ENCODE peak calls at places on chromosome 9, in nine cellular contexts. One of them, this sample, is unnamed.

GRCh38 chr9:87336407-87336806 is 161.3 kb upstream of the DAPK1 start:
- DNase-seq in mucosa of descending colon: no peak
- DNase-seq in tibial nerve: no peak
- DNase-seq in neural progenitor cell: no peak
- DNase-seq in A549: peak; percentile 49
- DNase-seq in right atrium auricular region: no peak
- DNase-seq in HFF-Myc: no peak
- DNase-seq in sigmoid colon: no peak
- DNase-seq in BE2C: peak; percentile 20
- DNase-seq in this sample: peak; percentile 3

GRCh38 chr9:78146241-78146640 is 89.6 kb upstream of the CEP78 start:
- DNase-seq in tibial nerve: no peak
- DNase-seq in HFF-Myc: no peak
- DNase-seq in neural progenitor cell: no peak
- DNase-seq in sigmoid colon: no peak
- DNase-seq in mucosa of descending colon: no peak
- DNase-seq in right atrium auricular region: no peak
- DNase-seq in A549: no peak
- DNase-seq in BE2C: no peak
- DNase-seq in this sample: no peak

GRCh38 chr9:71769175-71770165 is 1.2 kb upstream of the CEMIP2 start:
- DNase-seq in BE2C: peak; percentile 46
- DNase-seq in tibial nerve: peak; percentile 47
- DNase-seq in right atrium auricular region: peak; percentile 89
- DNase-seq in neural progenitor cell: peak; percentile 94
- DNase-seq in HFF-Myc: no peak
- DNase-seq in mucosa of descending colon: peak; percentile 87
- DNase-seq in sigmoid colon: peak; percentile 91
- DNase-seq in A549: peak; percentile 88
- DNase-seq in this sample: peak; percentile 81

GRCh38 chr9:95344735-95345134 is 27.2 kb upstream of the FANCC start:
- DNase-seq in tibial nerve: no peak
- DNase-seq in mucosa of descending colon: no peak
- DNase-seq in HFF-Myc: no peak
- DNase-seq in right atrium auricular region: no peak
- DNase-seq in sigmoid colon: no peak
- DNase-seq in BE2C: no peak
- DNase-seq in neural progenitor cell: no peak
- DNase-seq in A549: no peak
- DNase-seq in this sample: no peak

GRCh38 chr9:134204991-134205578 is 40.7 kb upstream of the RNU6ATAC start:
- DNase-seq in neural progenitor cell: no peak
- DNase-seq in right atrium auricular region: no peak
- DNase-seq in sigmoid colon: peak; percentile 56
- DNase-seq in HFF-Myc: peak; percentile 52
- DNase-seq in A549: no peak
- DNase-seq in BE2C: peak; percentile 5
- DNase-seq in tibial nerve: no peak
- DNase-seq in mucosa of descending colon: peak; percentile 31
- DNase-seq in this sample: no peak

GRCh38 chr9:30978000-30978399 is 1406.4 kb upstream of the ACO1 start:
- DNase-seq in mucosa of descending colon: no peak
- DNase-seq in tibial nerve: no peak
- DNase-seq in neural progenitor cell: no peak
- DNase-seq in right atrium auricular region: no peak
- DNase-seq in sigmoid colon: no peak
- DNase-seq in BE2C: no peak
- DNase-seq in HFF-Myc: no peak
- DNase-seq in A549: no peak
- DNase-seq in this sample: no peak

GRCh38 chr9:3936520-3937235 is 363.2 kb downstream of the GLIS3 start:
- DNase-seq in neural progenitor cell: no peak
- DNase-seq in tibial nerve: no peak
- DNase-seq in A549: no peak
- DNase-seq in mucosa of descending colon: no peak
- DNase-seq in HFF-Myc: no peak
- DNase-seq in BE2C: no peak
- DNase-seq in sigmoid colon: no peak
- DNase-seq in right atrium auricular region: no peak
- DNase-seq in this sample: no peak

GRCh38 chr9:91033802-91034201 is 232.2 kb downstream of the SYK start:
- DNase-seq in tibial nerve: no peak
- DNase-seq in BE2C: peak; percentile 36
- DNase-seq in neural progenitor cell: peak; percentile 48
- DNase-seq in A549: peak; percentile 57
- DNase-seq in HFF-Myc: no peak
- DNase-seq in sigmoid colon: no peak
- DNase-seq in mucosa of descending colon: peak; percentile 54
- DNase-seq in right atrium auricular region: no peak
- DNase-seq in this sample: no peak

GRCh38 chr9:5869315-5870019 is 21.2 kb upstream of the MLANA start:
- DNase-seq in tibial nerve: no peak
- DNase-seq in BE2C: peak; percentile 24
- DNase-seq in neural progenitor cell: peak; percentile 20
- DNase-seq in sigmoid colon: no peak
- DNase-seq in HFF-Myc: no peak
- DNase-seq in A549: peak; percentile 53
- DNase-seq in right atrium auricular region: no peak
- DNase-seq in mucosa of descending colon: peak; percentile 27
- DNase-seq in this sample: no peak

GRCh38 chr9:107685399-107685798 is 195.8 kb upstream of the KLF4 start:
- DNase-seq in tibial nerve: no peak
- DNase-seq in HFF-Myc: no peak
- DNase-seq in mucosa of descending colon: no peak
- DNase-seq in neural progenitor cell: no peak
- DNase-seq in sigmoid colon: no peak
- DNase-seq in BE2C: no peak
- DNase-seq in A549: no peak
- DNase-seq in right atrium auricular region: no peak
- DNase-seq in this sample: no peak

GRCh38 chr9:126722252-126722921 is 82.5 kb upstream of the ZBTB43 start:
- DNase-seq in tibial nerve: peak; percentile 29
- DNase-seq in sigmoid colon: peak; percentile 90
- DNase-seq in neural progenitor cell: peak; percentile 89
- DNase-seq in HFF-Myc: peak; percentile 12
- DNase-seq in BE2C: peak; percentile 82
- DNase-seq in A549: peak; percentile 66
- DNase-seq in mucosa of descending colon: peak; percentile 75
- DNase-seq in right atrium auricular region: no peak
- DNase-seq in this sample: no peak

GRCh38 chr9:113185271-113185670 is 34.5 kb downstream of the SLC31A2 start:
- DNase-seq in BE2C: no peak
- DNase-seq in tibial nerve: no peak
- DNase-seq in sigmoid colon: no peak
- DNase-seq in neural progenitor cell: no peak
- DNase-seq in HFF-Myc: no peak
- DNase-seq in right atrium auricular region: no peak
- DNase-seq in mucosa of descending colon: no peak
- DNase-seq in A549: no peak
- DNase-seq in this sample: no peak

GRCh38 chr9:35044071-35044470 is 28.4 kb downstream of the VCP start:
- DNase-seq in BE2C: no peak
- DNase-seq in HFF-Myc: no peak
- DNase-seq in mucosa of descending colon: no peak
- DNase-seq in tibial nerve: no peak
- DNase-seq in right atrium auricular region: no peak
- DNase-seq in neural progenitor cell: peak; percentile 14
- DNase-seq in sigmoid colon: no peak
- DNase-seq in A549: no peak
- DNase-seq in this sample: no peak

GRCh38 chr9:38207247-38207778 is 138.3 kb upstream of the SHB start:
- DNase-seq in right atrium auricular region: no peak
- DNase-seq in BE2C: no peak
- DNase-seq in tibial nerve: no peak
- DNase-seq in A549: no peak
- DNase-seq in mucosa of descending colon: no peak
- DNase-seq in sigmoid colon: no peak
- DNase-seq in neural progenitor cell: no peak
- DNase-seq in HFF-Myc: no peak
- DNase-seq in this sample: no peak

GRCh38 chr9:113568481-113569321 is 105.2 kb downstream of the RGS3 start:
- DNase-seq in sigmoid colon: peak; percentile 58
- DNase-seq in neural progenitor cell: no peak
- DNase-seq in A549: no peak
- DNase-seq in HFF-Myc: no peak
- DNase-seq in mucosa of descending colon: no peak
- DNase-seq in right atrium auricular region: no peak
- DNase-seq in tibial nerve: no peak
- DNase-seq in BE2C: peak; percentile 49
- DNase-seq in this sample: no peak

GRCh38 chr9:137547687-137548543 is 2.3 kb downstream of the PNPLA7 start:
- DNase-seq in tibial nerve: no peak
- DNase-seq in neural progenitor cell: no peak
- DNase-seq in sigmoid colon: no peak
- DNase-seq in A549: no peak
- DNase-seq in right atrium auricular region: peak; percentile 60
- DNase-seq in mucosa of descending colon: no peak
- DNase-seq in HFF-Myc: no peak
- DNase-seq in BE2C: no peak
- DNase-seq in this sample: no peak

GRCh38 chr9:38003230-38003629 is 65.8 kb downstream of the SHB start:
- DNase-seq in HFF-Myc: no peak
- DNase-seq in tibial nerve: no peak
- DNase-seq in sigmoid colon: no peak
- DNase-seq in A549: no peak
- DNase-seq in mucosa of descending colon: no peak
- DNase-seq in right atrium auricular region: no peak
- DNase-seq in BE2C: no peak
- DNase-seq in neural progenitor cell: no peak
- DNase-seq in this sample: no peak

GRCh38 chr9:91847576-91847975 is 102.5 kb downstream of the ROR2 start:
- DNase-seq in mucosa of descending colon: no peak
- DNase-seq in HFF-Myc: peak; percentile 64
- DNase-seq in sigmoid colon: no peak
- DNase-seq in tibial nerve: no peak
- DNase-seq in right atrium auricular region: peak; percentile 60
- DNase-seq in BE2C: peak; percentile 42
- DNase-seq in neural progenitor cell: no peak
- DNase-seq in A549: no peak
- DNase-seq in this sample: no peak

GRCh38 chr9:137172907-137173794 is 1.3 kb upstream of the TMEM210 start:
- DNase-seq in mucosa of descending colon: peak; percentile 56
- DNase-seq in right atrium auricular region: no peak
- DNase-seq in HFF-Myc: no peak
- DNase-seq in A549: no peak
- DNase-seq in sigmoid colon: no peak
- DNase-seq in tibial nerve: no peak
- DNase-seq in BE2C: no peak
- DNase-seq in neural progenitor cell: no peak
- DNase-seq in this sample: peak; percentile 95

GRCh38 chr9:110604101-110604710 is 24.7 kb upstream of the SVEP1 start:
- DNase-seq in tibial nerve: no peak
- DNase-seq in right atrium auricular region: no peak
- DNase-seq in HFF-Myc: no peak
- DNase-seq in mucosa of descending colon: no peak
- DNase-seq in sigmoid colon: no peak
- DNase-seq in neural progenitor cell: no peak
- DNase-seq in BE2C: no peak
- DNase-seq in A549: no peak
- DNase-seq in this sample: no peak

GRCh38 chr9:102832814-102833213 is 162.3 kb upstream of the CYLC2 start:
- DNase-seq in BE2C: no peak
- DNase-seq in right atrium auricular region: no peak
- DNase-seq in neural progenitor cell: no peak
- DNase-seq in A549: no peak
- DNase-seq in sigmoid colon: no peak
- DNase-seq in HFF-Myc: no peak
- DNase-seq in mucosa of descending colon: no peak
- DNase-seq in tibial nerve: no peak
- DNase-seq in this sample: no peak
- TF ChIP-seq CTCF in BE2C: no peak
- TF ChIP-seq CTCF in right atrium auricular region: no peak
- TF ChIP-seq CTCF in neural progenitor cell: no peak
- TF ChIP-seq CTCF in A549: no peak
- TF ChIP-seq CTCF in sigmoid colon: no peak
- TF ChIP-seq CTCF in HFF-Myc: no peak
- TF ChIP-seq CTCF in mucosa of descending colon: no peak
- TF ChIP-seq CTCF in tibial nerve: no peak
- TF ChIP-seq CTCF in this sample: peak; percentile 43

DNA sequence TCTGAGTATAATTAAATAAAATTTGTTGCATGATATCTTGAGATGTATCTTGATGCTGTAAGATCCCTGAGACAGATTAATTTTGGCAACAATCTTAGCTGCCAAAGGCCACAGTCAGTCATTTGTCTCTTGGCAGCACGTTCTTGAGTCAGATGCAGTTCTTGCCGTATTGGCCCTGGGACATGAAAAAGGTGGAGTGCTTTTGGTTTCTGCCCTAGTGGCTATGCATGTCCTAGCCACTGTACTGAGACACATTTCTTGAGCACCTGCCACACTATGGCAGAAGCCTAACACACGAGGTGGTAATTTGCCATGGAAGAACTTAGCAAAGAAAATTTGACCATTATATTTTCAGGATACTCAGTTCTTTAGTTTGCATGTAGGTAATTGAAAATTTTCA is 45.0 kb upstream of the PHF2 start:
- DNase-seq in sigmoid colon: no peak
- DNase-seq in tibial nerve: no peak
- DNase-seq in HFF-Myc: no peak
- DNase-seq in neural progenitor cell: no peak
- DNase-seq in BE2C: no peak
- DNase-seq in A549: peak; percentile 36
- DNase-seq in mucosa of descending colon: no peak
- DNase-seq in right atrium auricular region: no peak
- DNase-seq in this sample: peak; percentile 71
- TF ChIP-seq CTCF in sigmoid colon: no peak
- TF ChIP-seq CTCF in tibial nerve: no peak
- TF ChIP-seq CTCF in HFF-Myc: no peak
- TF ChIP-seq CTCF in neural progenitor cell: no peak
- TF ChIP-seq CTCF in BE2C: peak; percentile 17
- TF ChIP-seq CTCF in A549: no peak
- TF ChIP-seq CTCF in mucosa of descending colon: no peak
- TF ChIP-seq CTCF in right atrium auricular region: no peak
- TF ChIP-seq CTCF in this sample: peak; percentile 33

GRCh38 chr9:18393340-18394130 is 80.4 kb upstream of the ADAMTSL1 start:
- DNase-seq in HFF-Myc: peak; percentile 87
- DNase-seq in tibial nerve: peak; percentile 25
- DNase-seq in sigmoid colon: peak; percentile 79
- DNase-seq in BE2C: peak; percentile 6
- DNase-seq in neural progenitor cell: no peak
- DNase-seq in mucosa of descending colon: peak; percentile 74
- DNase-seq in right atrium auricular region: no peak
- DNase-seq in A549: peak; percentile 88
- DNase-seq in this sample: peak; percentile 99
- TF ChIP-seq CTCF in HFF-Myc: no peak
- TF ChIP-seq CTCF in tibial nerve: no peak
- TF ChIP-seq CTCF in sigmoid colon: no peak
- TF ChIP-seq CTCF in BE2C: no peak
- TF ChIP-seq CTCF in neural progenitor cell: no peak
- TF ChIP-seq CTCF in mucosa of descending colon: no peak
- TF ChIP-seq CTCF in right atrium auricular region: no peak
- TF ChIP-seq CTCF in A549: no peak
- TF ChIP-seq CTCF in this sample: no peak

DNA sequence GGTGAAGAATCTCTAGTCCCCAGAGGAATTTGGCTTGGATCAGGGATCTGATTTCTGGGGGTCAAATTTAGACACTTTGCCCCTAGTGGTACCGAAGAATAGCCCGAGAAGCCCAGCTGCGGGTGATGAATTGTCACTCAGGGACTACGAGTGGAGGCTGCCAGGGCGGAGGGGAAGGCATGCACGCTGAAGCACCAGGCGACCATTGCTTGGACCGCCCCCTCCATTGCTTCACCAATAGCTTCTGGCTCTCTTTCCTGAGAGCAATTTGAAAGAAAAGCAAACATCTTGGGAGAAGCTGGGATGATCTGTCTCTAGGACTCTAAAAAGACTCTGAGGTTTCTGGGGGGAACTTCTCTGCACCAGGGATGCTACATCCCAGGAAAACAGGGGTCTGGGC is 137.6 kb downstream of the CRB2 start:
- DNase-seq in tibial nerve: no peak
- DNase-seq in HFF-Myc: no peak
- DNase-seq in sigmoid colon: peak; percentile 40
- DNase-seq in right atrium auricular region: no peak
- DNase-seq in BE2C: no peak
- DNase-seq in neural progenitor cell: no peak
- DNase-seq in A549: no peak
- DNase-seq in mucosa of descending colon: no peak
- DNase-seq in this sample: no peak
- TF ChIP-seq CTCF in tibial nerve: no peak
- TF ChIP-seq CTCF in HFF-Myc: no peak
- TF ChIP-seq CTCF in sigmoid colon: no peak
- TF ChIP-seq CTCF in right atrium auricular region: no peak
- TF ChIP-seq CTCF in BE2C: no peak
- TF ChIP-seq CTCF in neural progenitor cell: no peak
- TF ChIP-seq CTCF in A549: no peak
- TF ChIP-seq CTCF in mucosa of descending colon: no peak
- TF ChIP-seq CTCF in this sample: no peak

This sample was measured in LNCaP clone FGC.